ENCODE peak calls at places on chromosomes 4 and X, in ten cellular contexts. One of them, this sample, is unnamed.

GRCh38 chrX:110145305-110145704 is 142.4 kb downstream of the TMEM164 start:
- DNase-seq in astrocyte: no peak
- DNase-seq in neuronal stem cell: no peak
- DNase-seq in MM.1S: peak; percentile 38
- DNase-seq in GM12878: no peak
- DNase-seq in IMR-90: no peak
- DNase-seq in Karpas-422: no peak
- DNase-seq in H9: no peak
- DNase-seq in neural progenitor cell: peak; percentile 63
- DNase-seq in fibroblast of lung: no peak
- DNase-seq in this sample: no peak

GRCh38 chr4:18934197-18934596 is 912.6 kb upstream of the LCORL start:
- DNase-seq in astrocyte: no peak
- DNase-seq in neuronal stem cell: no peak
- DNase-seq in MM.1S: peak; percentile 53
- DNase-seq in GM12878: no peak
- DNase-seq in IMR-90: no peak
- DNase-seq in Karpas-422: peak; percentile 49
- DNase-seq in H9: no peak
- DNase-seq in neural progenitor cell: no peak
- DNase-seq in fibroblast of lung: peak; percentile 3
- DNase-seq in this sample: peak; percentile 27

GRCh38 chr4:178577933-178578332 is 1135.7 kb upstream of the AGA start:
- DNase-seq in astrocyte: no peak
- DNase-seq in neuronal stem cell: no peak
- DNase-seq in MM.1S: no peak
- DNase-seq in GM12878: no peak
- DNase-seq in IMR-90: no peak
- DNase-seq in Karpas-422: peak; percentile 44
- DNase-seq in H9: no peak
- DNase-seq in neural progenitor cell: peak; percentile 44
- DNase-seq in fibroblast of lung: no peak
- DNase-seq in this sample: peak; percentile 0

GRCh38 chrX:39900788-39901170 is 197.0 kb downstream of the BCOR start:
- DNase-seq in astrocyte: no peak
- DNase-seq in neuronal stem cell: no peak
- DNase-seq in MM.1S: no peak
- DNase-seq in GM12878: no peak
- DNase-seq in IMR-90: no peak
- DNase-seq in Karpas-422: no peak
- DNase-seq in H9: no peak
- DNase-seq in neural progenitor cell: peak; percentile 36
- DNase-seq in fibroblast of lung: no peak
- DNase-seq in this sample: no peak

GRCh38 chr4:176792348-176793059 is at the start of gene VEGFC:
- DNase-seq in astrocyte: no peak
- DNase-seq in neuronal stem cell: peak; percentile 56
- DNase-seq in MM.1S: peak; percentile 72
- DNase-seq in GM12878: no peak
- DNase-seq in IMR-90: peak; percentile 73
- DNase-seq in Karpas-422: no peak
- DNase-seq in H9: peak; percentile 66
- DNase-seq in neural progenitor cell: peak; percentile 89
- DNase-seq in fibroblast of lung: peak; percentile 77
- DNase-seq in this sample: no peak

GRCh38 chr4:1294891-1295290 is 5.2 kb downstream of the MAEA start:
- DNase-seq in astrocyte: no peak
- DNase-seq in neuronal stem cell: no peak
- DNase-seq in MM.1S: no peak
- DNase-seq in GM12878: no peak
- DNase-seq in IMR-90: no peak
- DNase-seq in Karpas-422: no peak
- DNase-seq in H9: no peak
- DNase-seq in neural progenitor cell: no peak
- DNase-seq in fibroblast of lung: no peak
- DNase-seq in this sample: no peak

GRCh38 chr4:20299515-20299914 is 47.8 kb downstream of the SLIT2 start:
- DNase-seq in astrocyte: no peak
- DNase-seq in neuronal stem cell: no peak
- DNase-seq in MM.1S: peak; percentile 15
- DNase-seq in GM12878: no peak
- DNase-seq in IMR-90: peak; percentile 41
- DNase-seq in Karpas-422: peak; percentile 50
- DNase-seq in H9: no peak
- DNase-seq in neural progenitor cell: peak; percentile 50
- DNase-seq in fibroblast of lung: peak; percentile 36
- DNase-seq in this sample: peak; percentile 13

GRCh38 chrX:107374831-107375230 is 74.6 kb upstream of the FRMPD3 start:
- DNase-seq in astrocyte: no peak
- DNase-seq in neuronal stem cell: no peak
- DNase-seq in MM.1S: no peak
- DNase-seq in GM12878: no peak
- DNase-seq in IMR-90: no peak
- DNase-seq in Karpas-422: no peak
- DNase-seq in H9: no peak
- DNase-seq in neural progenitor cell: no peak
- DNase-seq in fibroblast of lung: no peak
- DNase-seq in this sample: no peak

GRCh38 chr4:64598068-64598467 is 188.8 kb upstream of the TECRL start:
- DNase-seq in astrocyte: no peak
- DNase-seq in neuronal stem cell: no peak
- DNase-seq in MM.1S: no peak
- DNase-seq in GM12878: no peak
- DNase-seq in IMR-90: no peak
- DNase-seq in Karpas-422: no peak
- DNase-seq in H9: no peak
- DNase-seq in neural progenitor cell: no peak
- DNase-seq in fibroblast of lung: peak; percentile 3
- DNase-seq in this sample: no peak

DNA sequence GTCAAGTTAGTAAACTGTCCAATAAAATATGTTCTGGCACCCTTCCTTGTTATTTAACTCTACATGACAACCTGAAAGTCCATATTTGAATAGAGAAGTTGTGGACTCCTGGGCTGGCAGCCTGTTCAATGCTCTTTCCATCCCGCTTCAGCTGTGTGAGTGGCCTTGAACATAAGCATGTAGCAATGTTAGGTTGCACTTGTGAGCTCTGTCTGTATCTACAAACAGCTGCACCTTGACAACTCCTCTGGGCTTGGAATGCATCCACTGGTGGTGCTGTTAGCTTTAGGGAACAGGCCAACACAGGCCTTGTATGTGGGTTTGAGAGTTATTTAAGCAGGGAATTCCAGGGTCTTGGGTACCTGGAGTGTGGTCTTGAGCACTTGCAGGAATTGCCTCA is 141.2 kb downstream of the DTHD1 start:
- DNase-seq in astrocyte: no peak
- DNase-seq in neuronal stem cell: no peak
- DNase-seq in MM.1S: no peak
- DNase-seq in GM12878: no peak
- DNase-seq in IMR-90: no peak
- DNase-seq in Karpas-422: no peak
- DNase-seq in H9: no peak
- DNase-seq in neural progenitor cell: no peak
- DNase-seq in fibroblast of lung: no peak
- DNase-seq in this sample: no peak
- H2AFZ ChIP-seq in astrocyte: no peak overlapping the region
- H2AFZ ChIP-seq in neuronal stem cell: no peak overlapping the region
- H2AFZ ChIP-seq in MM.1S: no peak overlapping the region
- H2AFZ ChIP-seq in GM12878: no peak overlapping the region
- H2AFZ ChIP-seq in IMR-90: no peak overlapping the region
- H2AFZ ChIP-seq in Karpas-422: no peak overlapping the region
- H2AFZ ChIP-seq in H9: no peak overlapping the region
- H2AFZ ChIP-seq in neural progenitor cell: no peak overlapping the region
- H2AFZ ChIP-seq in fibroblast of lung: no peak overlapping the region
- H2AFZ ChIP-seq in this sample: no peak overlapping the region

DNA sequence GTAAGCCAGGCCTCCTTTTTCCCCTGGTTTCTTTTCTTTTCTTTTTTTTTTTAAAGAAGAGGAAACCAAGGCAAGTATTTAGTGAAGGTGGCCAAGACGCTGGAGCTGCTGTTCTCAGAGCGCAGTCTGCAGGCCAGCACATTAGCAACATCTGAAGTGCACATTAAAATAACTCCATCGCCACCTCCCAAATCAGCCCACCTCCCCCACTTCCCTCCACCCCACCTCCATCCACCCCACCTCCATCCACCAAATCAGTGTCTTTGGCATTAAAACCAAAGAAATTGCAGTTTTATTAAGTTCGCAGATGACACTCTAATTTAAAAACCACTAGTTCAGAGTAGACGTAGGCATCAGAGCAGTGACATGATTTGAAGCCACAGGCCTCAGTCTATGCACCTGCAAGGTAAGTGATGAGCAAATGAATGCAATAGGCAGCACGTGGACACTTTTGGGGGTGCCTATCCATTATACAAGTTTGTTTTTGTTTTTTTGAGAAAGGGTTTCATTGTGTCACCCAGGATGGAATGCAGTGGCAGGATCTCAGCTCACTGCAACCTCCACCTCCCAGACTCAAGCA is 88.1 kb upstream of the TRIM2 start:
- DNase-seq in astrocyte: no peak
- DNase-seq in neuronal stem cell: no peak
- DNase-seq in MM.1S: peak; percentile 50
- DNase-seq in GM12878: no peak
- DNase-seq in IMR-90: no peak
- DNase-seq in Karpas-422: no peak
- DNase-seq in H9: no peak
- DNase-seq in neural progenitor cell: no peak
- DNase-seq in fibroblast of lung: no peak
- DNase-seq in this sample: no peak
- H2AFZ ChIP-seq in astrocyte: no peak overlapping the region
- H2AFZ ChIP-seq in neuronal stem cell: no peak overlapping the region
- H2AFZ ChIP-seq in MM.1S: peak overlapping the region; percentile 28
- H2AFZ ChIP-seq in GM12878: no peak overlapping the region
- H2AFZ ChIP-seq in IMR-90: no peak overlapping the region
- H2AFZ ChIP-seq in Karpas-422: peak overlapping the region; percentile 78
- H2AFZ ChIP-seq in H9: no peak overlapping the region
- H2AFZ ChIP-seq in neural progenitor cell: no peak overlapping the region
- H2AFZ ChIP-seq in fibroblast of lung: no peak overlapping the region
- H2AFZ ChIP-seq in this sample: peak overlapping the region; percentile 93

DNA sequence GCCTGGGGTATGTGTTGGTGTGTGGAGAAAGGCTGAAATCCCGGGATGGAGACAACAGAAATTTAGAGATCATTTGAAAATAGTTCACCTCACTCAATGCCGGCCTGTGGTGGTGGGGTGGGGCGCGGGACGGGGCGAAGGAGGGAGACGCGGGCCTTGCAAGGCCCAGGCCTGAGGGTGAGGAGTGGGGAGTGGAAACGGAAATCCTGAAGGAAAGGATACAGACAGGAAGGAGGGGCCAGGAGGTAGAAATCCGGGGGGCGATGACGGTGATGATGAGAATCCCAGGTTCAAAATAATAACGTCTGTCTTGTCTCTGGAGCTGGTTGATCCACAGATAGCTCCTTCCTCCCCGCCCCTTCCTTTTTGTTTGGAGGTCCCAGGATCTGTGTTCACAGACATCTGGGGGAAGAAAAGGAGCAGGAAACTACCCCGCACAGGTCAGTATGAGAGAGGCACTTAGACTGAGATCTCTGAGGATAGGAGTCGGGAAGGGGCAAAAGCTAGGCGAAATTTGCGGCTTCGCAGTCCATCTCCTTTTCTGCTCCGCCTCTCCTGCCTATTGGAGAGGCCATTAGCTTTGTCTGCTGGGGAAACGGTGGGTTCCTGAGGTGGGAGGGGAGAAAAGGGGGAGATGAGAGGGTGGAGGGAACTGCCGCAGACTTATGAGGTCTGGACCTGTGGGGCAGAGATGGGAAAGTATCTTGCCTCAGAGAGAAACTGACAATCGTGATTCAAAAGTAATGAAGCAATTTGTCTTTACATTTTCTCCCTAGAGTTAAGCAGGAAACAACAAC is 760 bp downstream of the TCEAL7 start:
- DNase-seq in astrocyte: peak; percentile 6
- DNase-seq in neuronal stem cell: no peak
- DNase-seq in MM.1S: no peak
- DNase-seq in GM12878: no peak
- DNase-seq in IMR-90: peak; percentile 2
- DNase-seq in Karpas-422: no peak
- DNase-seq in H9: peak; percentile 71
- DNase-seq in neural progenitor cell: peak; percentile 69
- DNase-seq in fibroblast of lung: peak; percentile 34
- DNase-seq in this sample: no peak
- H2AFZ ChIP-seq in astrocyte: peak overlapping the region; percentile 86
- H2AFZ ChIP-seq in neuronal stem cell: peak overlapping the region; percentile 73
- H2AFZ ChIP-seq in MM.1S: no peak overlapping the region
- H2AFZ ChIP-seq in GM12878: no peak overlapping the region
- H2AFZ ChIP-seq in IMR-90: peak overlapping the region; percentile 87
- H2AFZ ChIP-seq in Karpas-422: no peak overlapping the region
- H2AFZ ChIP-seq in H9: no peak overlapping the region
- H2AFZ ChIP-seq in neural progenitor cell: peak overlapping the region; percentile 45
- H2AFZ ChIP-seq in fibroblast of lung: peak overlapping the region; percentile 52
- H2AFZ ChIP-seq in this sample: no peak overlapping the region

GRCh38 chr4:123553733-123554132 is 157.1 kb downstream of the SPRY1 start:
- DNase-seq in astrocyte: no peak
- DNase-seq in neuronal stem cell: no peak
- DNase-seq in MM.1S: no peak
- DNase-seq in GM12878: no peak
- DNase-seq in IMR-90: no peak
- DNase-seq in Karpas-422: no peak
- DNase-seq in H9: no peak
- DNase-seq in neural progenitor cell: no peak
- DNase-seq in fibroblast of lung: no peak
- DNase-seq in this sample: no peak

GRCh38 chr4:123554819-123555499 is 158.4 kb downstream of the SPRY1 start:
- DNase-seq in astrocyte: peak; percentile 4
- DNase-seq in neuronal stem cell: no peak
- DNase-seq in MM.1S: no peak
- DNase-seq in GM12878: no peak
- DNase-seq in IMR-90: no peak
- DNase-seq in Karpas-422: no peak
- DNase-seq in H9: no peak
- DNase-seq in neural progenitor cell: no peak
- DNase-seq in fibroblast of lung: no peak
- DNase-seq in this sample: no peak

GRCh38 chr4:123553279-123553678 is 156.7 kb downstream of the SPRY1 start:
- DNase-seq in astrocyte: no peak
- DNase-seq in neuronal stem cell: no peak
- DNase-seq in MM.1S: no peak
- DNase-seq in GM12878: no peak
- DNase-seq in IMR-90: no peak
- DNase-seq in Karpas-422: no peak
- DNase-seq in H9: no peak
- DNase-seq in neural progenitor cell: no peak
- DNase-seq in fibroblast of lung: no peak
- DNase-seq in this sample: peak; percentile 11

GRCh38 chr4:123555500-123556273 is 159.1 kb downstream of the SPRY1 start:
- DNase-seq in astrocyte: peak; percentile 87
- DNase-seq in neuronal stem cell: no peak
- DNase-seq in MM.1S: no peak
- DNase-seq in GM12878: no peak
- DNase-seq in IMR-90: peak; percentile 74
- DNase-seq in Karpas-422: no peak
- DNase-seq in H9: no peak
- DNase-seq in neural progenitor cell: no peak
- DNase-seq in fibroblast of lung: peak; percentile 91
- DNase-seq in this sample: no peak

DNA sequence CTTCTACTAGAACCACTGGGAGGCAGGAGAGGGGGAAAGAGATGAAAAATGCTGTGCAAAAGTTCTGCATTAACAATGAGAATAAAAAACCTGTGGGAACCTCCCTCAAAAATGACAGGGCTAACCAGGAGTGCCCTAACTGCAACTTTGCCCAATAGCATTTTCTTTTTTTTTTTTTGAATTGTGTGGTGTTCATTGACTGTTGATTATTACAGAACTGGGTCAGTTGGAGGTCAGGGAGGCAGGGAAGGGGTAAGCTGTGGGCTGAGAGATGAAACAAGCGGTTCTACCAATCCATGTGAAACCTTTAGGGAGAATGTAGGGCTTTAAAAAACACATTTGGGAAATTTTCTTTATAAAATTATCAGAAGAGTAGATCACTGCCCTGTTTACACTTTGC is 157.7 kb downstream of the SPRY1 start:
- DNase-seq in astrocyte: no peak
- DNase-seq in neuronal stem cell: no peak
- DNase-seq in MM.1S: no peak
- DNase-seq in GM12878: no peak
- DNase-seq in IMR-90: no peak
- DNase-seq in Karpas-422: no peak
- DNase-seq in H9: no peak
- DNase-seq in neural progenitor cell: no peak
- DNase-seq in fibroblast of lung: no peak
- DNase-seq in this sample: no peak
- H2AFZ ChIP-seq in astrocyte: no peak overlapping the region
- H2AFZ ChIP-seq in neuronal stem cell: no peak overlapping the region
- H2AFZ ChIP-seq in MM.1S: no peak overlapping the region
- H2AFZ ChIP-seq in GM12878: no peak overlapping the region
- H2AFZ ChIP-seq in IMR-90: no peak overlapping the region
- H2AFZ ChIP-seq in Karpas-422: no peak overlapping the region
- H2AFZ ChIP-seq in H9: no peak overlapping the region
- H2AFZ ChIP-seq in neural progenitor cell: no peak overlapping the region
- H2AFZ ChIP-seq in fibroblast of lung: no peak overlapping the region
- H2AFZ ChIP-seq in this sample: no peak overlapping the region

This sample was measured in OCI-LY7.